ENCODE peak calls at places on chromosome 1, in five cellular contexts. K, W, C, E and X are unnamed samples.

GRCh38 chr1:233971753-233972152 is 67.3 kb downstream of the SLC35F3 start:
- DNase-seq in K (no peak), W (no peak), C (no peak), E (no peak), X (no peak)

GRCh38 chr1:228156518-228156875 is 6.8 kb downstream of the GJC2 start:
- DNase-seq in K (no peak), W (no peak), C (no peak), E (peak), X (no peak)

GRCh38 chr1:226255380-226255779 is 31.9 kb downstream of the MIXL1 start:
- DNase-seq in K (no peak), W (no peak), C (no peak), E (no peak), X (no peak)

GRCh38 chr1:241167121-241167619 is 189.8 kb downstream of the RGS7 start:
- DNase-seq in K (no peak), W (no peak), C (no peak), E (no peak), X (no peak)

GRCh38 chr1:64343105-64343960 is 126.6 kb upstream of the CACHD1 start:
- DNase-seq in K (no peak), W (no peak), C (no peak), E (no peak), X (peak)

GRCh38 chr1:99992760-99993467 is 23.1 kb downstream of the SLC35A3 start:
- DNase-seq in K (no peak), W (no peak), C (no peak), E (no peak), X (no peak)

GRCh38 chr1:204036882-204037645 is 35.9 kb upstream of the SOX13 start:
- DNase-seq in K (no peak), W (no peak), C (no peak), E (no peak), X (no peak)

GRCh38 chr1:54054438-54054749 is 986 bp downstream of the TCEANC2 start:
- DNase-seq in K (no peak), W (no peak), C (no peak), E (no peak), X (no peak)

GRCh38 chr1:62358974-62359373 is 39.7 kb upstream of the KANK4 start:
- DNase-seq in K (no peak), W (no peak), C (no peak), E (no peak), X (peak)

GRCh38 chr1:14267991-14268390 is 330.5 kb upstream of the KAZN start:
- DNase-seq in K (no peak), W (no peak), C (no peak), E (no peak), X (no peak)

GRCh38 chr1:60903591-60903990 is 178.8 kb upstream of the NFIA start:
- DNase-seq in K (no peak), W (peak), C (no peak), E (peak), X (no peak)

GRCh38 chr1:20726107-20726911 is 6.2 kb downstream of the SH2D5 start:
- DNase-seq in K (no peak), W (no peak), C (no peak), E (no peak), X (no peak)

GRCh38 chr1:48017716-48018115 is 20.5 kb upstream of the TRABD2B start:
- DNase-seq in K (no peak), W (no peak), C (no peak), E (no peak), X (no peak)